ENCODE peak calls at places on chromosomes 3 and 15, in six cellular contexts. U is kidney epithelial cell, D is SHP77, K is Panc1, Y is left cardiac atrium, H is anterior cingulate cortex. R is an unnamed sample.

GRCh38 chr3:79367803-79368202 is 400.0 kb downstream of the ROBO1 start:
- DNase-seq in U (no peak), D (no peak), K (no peak), Y (no peak), H (no peak), R (no peak)

GRCh38 chr15:98856540-98856907 is 151.1 kb downstream of the PGPEP1L start:
- DNase-seq in U (no peak), D (no peak), K (no peak), Y (no peak), H (no peak), R (no peak)

GRCh38 chr3:127628788-127629456 is at the start of gene PODXL2:
- DNase-seq in U (no peak), D (peak; percentile 34), K (no peak), Y (peak; percentile 67), H (peak; percentile 49), R (no peak)

GRCh38 chr3:14246414-14246813 is 67.8 kb downstream of the LSM3 start:
- DNase-seq in U (no peak), D (no peak), K (no peak), Y (no peak), H (no peak), R (no peak)

GRCh38 chr3:48477959-48478480 is 26.0 kb downstream of the SHISA5 start:
- DNase-seq in U (no peak), D (no peak), K (no peak), Y (no peak), H (no peak), R (no peak)

GRCh38 chr15:99446565-99447496 is 119.0 kb upstream of the MEF2A start:
- DNase-seq in U (no peak), D (peak; percentile 15), K (no peak), Y (no peak), H (no peak), R (no peak)

GRCh38 chr3:194404365-194405140 is 5.5 kb upstream of the GP5 start:
- DNase-seq in U (no peak), D (no peak), K (no peak), Y (no peak), H (peak; percentile 27), R (no peak)

GRCh38 chr3:38039899-38040261 is 872 bp downstream of the DLEC1 start:
- DNase-seq in U (no peak), D (no peak), K (no peak), Y (peak; percentile 70), H (peak; percentile 39), R (no peak)

GRCh38 chr15:92638291-92638708 is 17.3 kb downstream of the FAM174B start:
- DNase-seq in U (no peak), D (peak; percentile 87), K (no peak), Y (no peak), H (no peak), R (no peak)